ENCODE peak calls at places on chromosomes 5 and 9, in five cellular contexts. C is AG08395, P is NCI-H460, R is ELR, X is SJSA1. N is an unnamed sample.

GRCh38 chr5:159515909-159516415 is 185.7 kb upstream of the IL12B start:
- DNase-seq in X (peak; percentile 66), P (peak; percentile 45), C (peak; percentile 48), R (peak; percentile 58), N (peak; percentile 39)

GRCh38 chr9:19028835-19029451 is 4.1 kb downstream of the SAXO1 start:
- DNase-seq in R (peak; percentile 81), X (peak; percentile 5), P (peak; percentile 60), C (peak; percentile 86), N (peak; percentile 33)

GRCh38 chr5:158727108-158727507 is 372.6 kb downstream of the EBF1 start:
- DNase-seq in R (no peak), C (no peak), P (no peak), X (peak; percentile 90), N (no peak)

GRCh38 chr5:34685485-34686197 is 29.5 kb downstream of the RAI14 start:
- DNase-seq in P (no peak), C (peak; percentile 38), R (peak; percentile 88), X (peak; percentile 50), N (peak; percentile 77)

GRCh38 chr5:132103380-132103951 is 29.9 kb downstream of the CSF2 start:
- DNase-seq in C (peak; percentile 91), X (peak; percentile 94), P (peak; percentile 51), R (peak; percentile 96), N (peak; percentile 93)

GRCh38 chr9:9612270-9612669 is 1000.5 kb downstream of the PTPRD start:
- DNase-seq in R (no peak), P (no peak), C (no peak), X (no peak), N (no peak)

GRCh38 chr9:28946648-28947047 is 1373.4 kb upstream of the C9orf72 start:
- DNase-seq in P (no peak), C (no peak), R (no peak), X (no peak), N (no peak)

GRCh38 chr9:113221800-113222481 is 597 bp downstream of the SLC31A1 start:
- DNase-seq in X (no peak), C (no peak), P (no peak), R (no peak), N (no peak)

GRCh38 chr5:16690243-16690839 is 73.5 kb upstream of the RETREG1 start:
- DNase-seq in R (peak; percentile 74), C (peak; percentile 87), X (peak; percentile 57), P (peak; percentile 50), N (peak; percentile 10)

GRCh38 chr9:110918316-110919054 is 119.8 kb downstream of the LPAR1 start:
- DNase-seq in C (no peak), X (peak; percentile 77), R (peak; percentile 84), P (no peak), N (peak; percentile 65)

GRCh38 chr9:70315389-70315788 is 56.6 kb downstream of the SMC5 start:
- DNase-seq in C (peak; percentile 13), X (no peak), P (no peak), R (peak; percentile 70), N (peak; percentile 57)

GRCh38 chr9:136808781-136809158 is 1.0 kb downstream of the RABL6 start:
- DNase-seq in P (no peak), R (peak; percentile 53), C (peak; percentile 44), X (peak; percentile 23), N (peak; percentile 40)

GRCh38 chr9:131272212-131272611 is 4.1 kb downstream of the FAM78A start:
- DNase-seq in X (no peak), R (no peak), P (no peak), C (no peak), N (no peak)

GRCh38 chr5:163571755-163572154 is 66.3 kb downstream of the MAT2B start:
- DNase-seq in X (peak; percentile 89), C (peak; percentile 75), R (peak; percentile 90), P (no peak), N (peak; percentile 97)

GRCh38 chr9:109012876-109013677 is at the start of gene CTNNAL1:
- DNase-seq in P (peak; percentile 85), C (peak; percentile 97), X (peak; percentile 78), R (peak; percentile 90), N (peak; percentile 65)